ENCODE peak calls at places on chromosomes 1 and 21, in seven cellular contexts. H is Caco-2; J is naive thymus-derived CD4-positive, alpha-beta T cell; R is CD8-positive, alpha-beta T cell; I is SK-N-SH; E is testis; T is PC-3. C is an unnamed sample.
A peak's percentile ranks its signal among the peaks of the same experiment; 100 is the strongest.

GRCh38 chr21:37671381-37671780 is 244.9 kb downstream of the KCNJ6 start:
- DNase-seq in E (no peak), H (no peak), I (no peak), T (no peak), R (no peak), J (no peak), C (no peak)

GRCh38 chr1:93437976-93438605 is 9.8 kb upstream of the FNBP1L start:
- DNase-seq in J (peak; percentile 27), H (no peak), T (peak; percentile 84), E (no peak), I (peak; percentile 63), R (no peak), C (no peak)

GRCh38 chr1:167412920-167413319 is 105.4 kb downstream of the CD247 start:
- DNase-seq in I (no peak), J (no peak), E (peak; percentile 34), T (no peak), H (no peak), R (no peak), C (no peak)

GRCh38 chr1:227437495-227438008 is 119.3 kb upstream of the CDC42BPA start:
- DNase-seq in I (peak; percentile 82), R (no peak), H (no peak), E (no peak), J (peak; percentile 1), T (peak; percentile 90), C (peak; percentile 6)

GRCh38 chr1:179926494-179927205 is 28.0 kb upstream of the CEP350 start:
- DNase-seq in R (no peak), J (no peak), T (peak; percentile 70), H (no peak), E (no peak), I (no peak), C (no peak)

GRCh38 chr1:109474697-109475096 is 8.4 kb downstream of the SYPL2 start:
- DNase-seq in R (no peak), H (no peak), J (no peak), I (no peak), T (no peak), E (peak; percentile 9), C (no peak)

GRCh38 chr1:53123462-53124129 is 18.8 kb downstream of the SLC1A7 start:
- DNase-seq in J (no peak), R (no peak), E (peak; percentile 77), I (no peak), T (no peak), H (no peak), C (no peak)

GRCh38 chr1:230167419-230167852 is 100.4 kb downstream of the GALNT2 start:
- DNase-seq in J (peak; percentile 38), E (peak; percentile 23), R (no peak), T (peak; percentile 88), I (peak; percentile 79), H (no peak), C (peak; percentile 73)

GRCh38 chr1:164504699-164505098 is 54.3 kb upstream of the PBX1 start:
- DNase-seq in T (peak; percentile 40), J (no peak), I (no peak), E (no peak), R (no peak), H (no peak), C (no peak)

GRCh38 chr1:193417420-193417819 is 231.0 kb upstream of the B3GALT2 start:
- DNase-seq in T (no peak), E (no peak), I (no peak), H (no peak), R (no peak), J (no peak), C (no peak)

GRCh38 chr1:44377925-44378784 is 23.1 kb upstream of the ERI3 start:
- DNase-seq in T (peak; percentile 76), H (peak; percentile 40), E (peak; percentile 57), I (peak; percentile 43), R (peak; percentile 5), J (peak; percentile 43), C (peak; percentile 75)

GRCh38 chr1:17122449-17123194 is 3.4 kb upstream of the PADI2 start:
- DNase-seq in I (no peak), H (no peak), J (no peak), E (no peak), R (no peak), T (no peak), C (peak; percentile 66)

GRCh38 chr1:155012760-155013602 is 10.4 kb downstream of the ZBTB7B start:
- DNase-seq in T (no peak), R (no peak), H (no peak), I (no peak), E (no peak), J (no peak), C (peak; percentile 36)

GRCh38 chr1:200115532-200115931 is 88.0 kb downstream of the NR5A2 start:
- DNase-seq in J (no peak), H (no peak), T (no peak), I (no peak), R (no peak), E (no peak), C (no peak)

GRCh38 chr1:198986442-198986841 is 347.6 kb downstream of the PTPRC start:
- DNase-seq in I (no peak), T (no peak), E (no peak), R (no peak), J (no peak), H (no peak), C (no peak)

GRCh38 chr1:180247580-180247979 is 17.5 kb downstream of the LHX4 start:
- DNase-seq in T (no peak), E (no peak), R (no peak), I (no peak), H (no peak), J (no peak), C (no peak)

GRCh38 chr1:4050998-4051397 is 150.9 kb upstream of the C1orf174 start:
- DNase-seq in T (no peak), H (no peak), R (no peak), E (no peak), J (no peak), I (no peak), C (no peak)
- H3K9me3 ChIP-seq in T (no peaks in the 10 kb centered on the region), H (no peaks in the 10 kb centered on the region), R (no peaks in the 10 kb centered on the region), E (no peaks in the 10 kb centered on the region), J (no peaks in the 10 kb centered on the region), I (no peaks in the 10 kb centered on the region), C (no peaks in the 10 kb centered on the region)

GRCh38 chr1:213104604-213105003 is 53.6 kb downstream of the RPS6KC1 start:
- DNase-seq in I (no peak), R (no peak), H (no peak), T (no peak), E (no peak), J (no peak), C (no peak)

GRCh38 chr1:213106298-213106697 is 55.3 kb downstream of the RPS6KC1 start:
- DNase-seq in H (no peak), J (no peak), R (no peak), I (no peak), E (no peak), T (no peak), C (no peak)

GRCh38 chr1:213111502-213111901 is 60.5 kb downstream of the RPS6KC1 start:
- DNase-seq in T (no peak), H (no peak), E (no peak), J (no peak), R (no peak), I (no peak), C (no peak)

GRCh38 chr1:213110349-213111300 is 59.6 kb downstream of the RPS6KC1 start:
- DNase-seq in T (no peak), E (no peak), H (no peak), R (no peak), I (no peak), J (no peak), C (no peak)

DNA sequence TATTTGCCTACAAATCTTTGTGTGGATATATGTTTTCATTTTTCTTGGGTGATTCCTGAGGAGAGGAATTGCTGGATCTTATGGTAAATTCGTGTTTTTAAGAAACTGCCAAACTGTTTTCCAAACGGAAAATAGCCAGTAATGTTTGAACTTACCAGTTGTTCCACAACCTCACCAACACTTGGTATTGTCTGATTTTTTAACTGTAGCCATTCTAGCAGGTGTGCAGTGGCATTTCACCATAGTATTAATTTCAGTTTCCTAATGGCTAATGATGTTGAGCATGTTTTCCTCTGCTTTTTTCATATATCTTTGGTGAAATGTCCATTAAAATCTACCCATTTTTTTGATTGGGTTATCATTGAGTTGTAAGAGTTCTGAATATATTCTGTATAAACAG is 56.6 kb downstream of the RPS6KC1 start:
- DNase-seq in R (no peak), J (no peak), H (no peak), T (no peak), E (no peak), I (no peak), C (no peak)
- H3K9me3 ChIP-seq in R (no peaks in the 10 kb centered on the region), J (no peaks in the 10 kb centered on the region), H (no peaks in the 10 kb centered on the region), T (no peaks in the 10 kb centered on the region), E (no peaks in the 10 kb centered on the region), I (no peaks in the 10 kb centered on the region), C (no peaks in the 10 kb centered on the region)

GRCh38 chr1:29563092-29563491 is 326.8 kb downstream of the PTPRU start:
- DNase-seq in J (no peak), I (no peak), E (no peak), H (no peak), T (peak; percentile 6), R (no peak), C (no peak)
- H3K9me3 ChIP-seq in J (peaks cover 7% of the 10 kb centered on the region), I (peaks cover 4% of the 10 kb centered on the region), E (no peaks in the 10 kb centered on the region), H (no peaks in the 10 kb centered on the region), T (peaks cover 50% of the 10 kb centered on the region), R (peaks cover 15% of the 10 kb centered on the region), C (peaks cover 25% of the 10 kb centered on the region)

DNA sequence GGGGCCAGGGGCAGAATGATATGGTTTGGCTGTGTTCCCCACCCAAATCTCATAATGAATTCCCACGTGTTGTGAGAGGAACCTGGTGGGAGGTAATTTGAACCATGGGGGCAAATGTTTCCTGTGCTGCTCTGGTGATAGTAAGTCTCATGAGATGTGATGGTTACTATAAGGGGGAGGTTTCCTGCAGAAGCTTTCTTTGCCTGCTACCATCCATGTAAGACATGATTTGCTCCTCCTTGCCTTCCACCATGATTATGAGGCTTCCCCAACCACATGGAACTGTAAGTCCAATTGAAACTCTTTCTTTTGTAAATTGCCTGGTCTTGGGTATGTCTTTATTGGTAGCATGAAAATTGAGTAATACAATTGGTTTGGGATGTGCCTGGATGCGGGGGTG is 33.7 kb upstream of the LIN9 start:
- DNase-seq in T (no peak), E (no peak), H (no peak), J (no peak), R (no peak), I (no peak), C (no peak)
- H3K9me3 ChIP-seq in T (no peaks in the 10 kb centered on the region), E (no peaks in the 10 kb centered on the region), H (peaks cover 2% of the 10 kb centered on the region), J (no peaks in the 10 kb centered on the region), R (no peaks in the 10 kb centered on the region), I (no peaks in the 10 kb centered on the region), C (no peaks in the 10 kb centered on the region)

GRCh38 chr1:152458384-152459185 is 44.5 kb upstream of the CRNN start:
- DNase-seq in T (peak; percentile 94), H (peak; percentile 67), J (peak; percentile 75), E (peak; percentile 91), I (peak; percentile 49), R (peak; percentile 68), C (peak; percentile 87)

GRCh38 chr1:152457071-152457470 is 43.0 kb upstream of the CRNN start:
- DNase-seq in I (no peak), R (no peak), E (no peak), T (no peak), J (no peak), H (no peak), C (no peak)

GRCh38 chr1:152459596-152460528 is 45.8 kb upstream of the CRNN start:
- DNase-seq in I (peak; percentile 47), T (peak; percentile 76), R (peak; percentile 45), H (peak; percentile 63), J (peak; percentile 65), E (peak; percentile 82), C (peak; percentile 83)

GRCh38 chr1:152460529-152460899 is 46.5 kb upstream of the CRNN start:
- DNase-seq in T (no peak), I (no peak), H (no peak), R (no peak), E (no peak), J (no peak), C (no peak)

GRCh38 chr1:152457561-152457960 is 43.5 kb upstream of the CRNN start:
- DNase-seq in J (no peak), I (no peak), E (no peak), T (no peak), R (no peak), H (no peak), C (no peak)
- H3K9me3 ChIP-seq in J (no peaks in the 10 kb centered on the region), I (no peaks in the 10 kb centered on the region), E (no peaks in the 10 kb centered on the region), T (no peaks in the 10 kb centered on the region), R (no peaks in the 10 kb centered on the region), H (no peaks in the 10 kb centered on the region), C (no peaks in the 10 kb centered on the region)

C was measured in WERI-Rb-1.